ENCODE peak calls at places on chromosomes 7 and 10, in nine cellular contexts. M is mesothelial cell of epicardium, G is ovary, Q is heart left ventricle, H is NCI-H1105, F is adipocyte, P is T-helper 2 cell, N is AG08395, V is HL-60. K is an unnamed sample.
A peak's percentile ranks its signal among the peaks of the same experiment; 100 is the strongest.

GRCh38 chr10:7102084-7102483 is 308.8 kb downstream of the SFMBT2 start:
- DNase-seq in M (no peak), G (no peak), Q (no peak), H (no peak), F (no peak), P (no peak), N (no peak), V (no peak), K (no peak)

GRCh38 chr7:121394709-121395140 is 1.4 kb downstream of the FAM3C start:
- DNase-seq in M (no peak), G (no peak), Q (no peak), H (no peak), F (no peak), P (no peak), N (no peak), V (no peak), K (no peak)

GRCh38 chr10:16854623-16855022 is 37.4 kb upstream of the RSU1 start:
- DNase-seq in M (no peak), G (no peak), Q (no peak), H (no peak), F (no peak), P (no peak), N (peak; percentile 57), V (no peak), K (no peak)

GRCh38 chr7:142793156-142793555 is 22.4 kb downstream of the PRSS2 start:
- DNase-seq in M (no peak), G (no peak), Q (no peak), H (no peak), F (no peak), P (no peak), N (no peak), V (no peak), K (no peak)

GRCh38 chr7:45053941-45054340 is 34.8 kb downstream of the NACAD start:
- DNase-seq in M (no peak), G (no peak), Q (no peak), H (no peak), F (no peak), P (no peak), N (no peak), V (no peak), K (no peak)

GRCh38 chr10:129678186-129678585 is 211.1 kb downstream of the MGMT start:
- DNase-seq in M (no peak), G (no peak), Q (no peak), H (no peak), F (no peak), P (no peak), N (no peak), V (no peak), K (no peak)

GRCh38 chr7:20288036-20288435 is 42.7 kb upstream of the ITGB8 start:
- DNase-seq in M (no peak), G (no peak), Q (no peak), H (no peak), F (no peak), P (no peak), N (no peak), V (no peak), K (no peak)

GRCh38 chr10:109933984-109934565 is 10.8 kb upstream of the XPNPEP1 start:
- DNase-seq in M (no peak), G (no peak), Q (no peak), H (no peak), F (no peak), P (no peak), N (no peak), V (peak; percentile 85), K (no peak)

GRCh38 chr7:33109758-33110238 is 594 bp upstream of the RP9 start:
- DNase-seq in M (no peak), G (no peak), Q (no peak), H (peak; percentile 31), F (peak; percentile 39), P (no peak), N (no peak), V (peak; percentile 11), K (no peak)

GRCh38 chr7:108382932-108383331 is 73.3 kb downstream of the NRCAM start:
- DNase-seq in M (no peak), G (no peak), Q (no peak), H (no peak), F (no peak), P (no peak), N (no peak), V (no peak), K (no peak)

GRCh38 chr10:404341-404740 is 269.1 kb downstream of the ZMYND11 start:
- DNase-seq in M (no peak), G (no peak), Q (no peak), H (no peak), F (peak; percentile 88), P (no peak), N (peak; percentile 64), V (no peak), K (no peak)

GRCh38 chr10:120505056-120505455 is 48.0 kb downstream of the PLPP4 start:
- DNase-seq in M (no peak), G (no peak), Q (no peak), H (no peak), F (no peak), P (no peak), N (no peak), V (no peak), K (no peak)

GRCh38 chr10:92213049-92213448 is 77.8 kb downstream of the CPEB3 start:
- DNase-seq in M (no peak), G (no peak), Q (no peak), H (no peak), F (no peak), P (no peak), N (no peak), V (no peak), K (no peak)

GRCh38 chr7:140681766-140682165 is 9.0 kb downstream of the ADCK2 start:
- DNase-seq in M (no peak), G (no peak), Q (no peak), H (no peak), F (no peak), P (no peak), N (no peak), V (no peak), K (no peak)

GRCh38 chr10:44913312-44914079 is 2.4 kb downstream of the TMEM72 start:
- DNase-seq in M (no peak), G (no peak), Q (no peak), H (no peak), F (peak; percentile 53), P (no peak), N (no peak), V (peak; percentile 92), K (no peak)

GRCh38 chr7:7720193-7720592 is 1.8 kb upstream of the RPA3 start:
- DNase-seq in M (no peak), G (no peak), Q (no peak), H (peak; percentile 66), F (no peak), P (no peak), N (no peak), V (no peak), K (no peak)

GRCh38 chr7:100835903-100836811 is 8.8 kb upstream of the EPHB4 start:
- DNase-seq in M (no peak), G (peak; percentile 56), Q (peak; percentile 83), H (no peak), F (no peak), P (no peak), N (no peak), V (no peak), K (no peak)

K was measured in type B pancreatic cell.